ENCODE peak calls at places on chromosomes 1 and 21, in eight cellular contexts. N is H1, O is heart right ventricle, H is heart left ventricle, U is GM06990, L is body of pancreas, G is Panc1, M is psoas muscle. V is an unnamed sample.

GRCh38 chr1:77614037-77614436 is 68.4 kb downstream of the ZZZ3 start:
- DNase-seq in N (no peak), M (no peak), L (no peak), O (no peak), U (no peak), H (no peak), G (no peak), V (no peak)

GRCh38 chr1:2427976-2428375 is 15.6 kb upstream of the PEX10 start:
- DNase-seq in L (no peak), O (no peak), U (no peak), G (no peak), N (no peak), H (no peak), M (no peak), V (no peak)

GRCh38 chr1:224406216-224406615 is 28.4 kb downstream of the WDR26 start:
- DNase-seq in M (no peak), O (no peak), L (no peak), H (no peak), U (no peak), N (no peak), G (no peak), V (no peak)

GRCh38 chr1:7267493-7267892 is 482.2 kb downstream of the CAMTA1 start:
- DNase-seq in H (no peak), G (no peak), L (no peak), N (peak; percentile 7), U (no peak), O (no peak), M (no peak), V (no peak)

GRCh38 chr1:165841582-165842362 is 14.4 kb downstream of the UCK2 start:
- DNase-seq in N (no peak), L (no peak), G (no peak), M (no peak), U (no peak), O (no peak), H (no peak), V (no peak)

GRCh38 chr1:118122234-118123004 is 62.6 kb downstream of the SPAG17 start:
- DNase-seq in U (no peak), G (no peak), N (no peak), L (no peak), H (no peak), M (no peak), O (no peak), V (no peak)

GRCh38 chr1:198179556-198179981 is 22.8 kb downstream of the NEK7 start:
- DNase-seq in O (no peak), N (no peak), G (no peak), U (no peak), H (no peak), L (no peak), M (no peak), V (no peak)

GRCh38 chr1:6473156-6473555 is 7.2 kb upstream of the TNFRSF25 start:
- DNase-seq in M (no peak), O (no peak), N (no peak), L (no peak), U (no peak), G (no peak), H (no peak), V (no peak)

GRCh38 chr1:56378376-56379070 is 200.8 kb downstream of the PLPP3 start:
- DNase-seq in L (no peak), O (no peak), N (no peak), H (no peak), U (no peak), G (no peak), M (no peak), V (no peak)

GRCh38 chr1:80982831-80983230 is 817.9 kb upstream of the ADGRL2 start:
- DNase-seq in N (no peak), G (no peak), H (no peak), L (no peak), U (no peak), O (no peak), M (no peak), V (no peak)

GRCh38 chr1:89701746-89702241 is 68.9 kb downstream of the LRRC8C start:
- DNase-seq in U (no peak), G (no peak), N (no peak), L (no peak), M (no peak), H (no peak), O (peak; percentile 9), V (no peak)

GRCh38 chr1:200095057-200095577 is 67.6 kb downstream of the NR5A2 start:
- DNase-seq in G (no peak), L (no peak), U (no peak), O (no peak), N (no peak), M (no peak), H (no peak), V (no peak)

GRCh38 chr1:8397511-8397910 is 79.6 kb downstream of the SLC45A1 start:
- DNase-seq in N (no peak), L (no peak), M (no peak), G (no peak), O (no peak), U (peak; percentile 28), H (no peak), V (no peak)

GRCh38 chr1:18866314-18866713 is 6.9 kb upstream of the TAS1R2 start:
- DNase-seq in L (no peak), U (no peak), N (no peak), O (no peak), M (no peak), H (no peak), G (no peak), V (no peak)

GRCh38 chr1:233105225-233105624 is 154.8 kb downstream of the NTPCR start:
- DNase-seq in L (no peak), U (no peak), G (no peak), N (no peak), M (no peak), H (no peak), O (no peak), V (peak; percentile 47)

GRCh38 chr1:229563241-229563640 is 4.7 kb upstream of the ABCB10 start:
- DNase-seq in N (no peak), M (no peak), G (no peak), U (no peak), L (no peak), O (no peak), H (no peak), V (no peak)

GRCh38 chr1:50681931-50682330 is 258.7 kb upstream of the DMRTA2 start:
- DNase-seq in H (no peak), M (no peak), N (no peak), G (no peak), O (no peak), L (no peak), U (no peak), V (no peak)

GRCh38 chr21:41024341-41025056 is 143.5 kb upstream of the BACE2 start:
- DNase-seq in U (no peak), L (peak; percentile 37), G (no peak), M (peak; percentile 24), O (no peak), H (no peak), N (no peak), V (no peak)

GRCh38 chr1:30447701-30448100 is 275.7 kb downstream of the MATN1 start:
- DNase-seq in H (no peak), L (no peak), U (no peak), N (peak; percentile 22), M (no peak), G (no peak), O (no peak), V (no peak)

GRCh38 chr21:34213959-34214358 is 140.6 kb downstream of the MRPS6 start:
- DNase-seq in H (no peak), L (no peak), G (no peak), N (no peak), M (no peak), O (no peak), U (no peak), V (no peak)
- H3K4me3 ChIP-seq in H (no peak overlapping the region), L (no peak overlapping the region), G (no peak overlapping the region), N (no peak overlapping the region), M (no peak overlapping the region), O (no peak overlapping the region), U (no peak overlapping the region), V (no peak overlapping the region)

GRCh38 chr1:16900771-16901170 is 5.0 kb downstream of the RNU1-2 start:
- DNase-seq in L (no peak), H (no peak), U (no peak), M (no peak), G (no peak), O (no peak), N (no peak), V (no peak)
- TF ChIP-seq CTCF in L (no peak), H (peak; percentile 12), U (peak; percentile 58), M (no peak), G (no peak), O (no peak), N (no peak), V (peak; percentile 44)

GRCh38 chr1:180501865-180502360 is 464 bp downstream of the ACBD6 start:
- DNase-seq in N (no peak), U (no peak), L (peak; percentile 57), H (no peak), G (no peak), O (no peak), M (no peak), V (no peak)

GRCh38 chr1:180494370-180494769 is 8.0 kb downstream of the ACBD6 start:
- DNase-seq in O (no peak), L (no peak), U (no peak), G (no peak), H (no peak), M (no peak), N (no peak), V (no peak)

GRCh38 chr1:180502361-180503273 is at the start of gene ACBD6:
- DNase-seq in N (peak; percentile 95), H (peak; percentile 82), U (peak; percentile 93), O (peak; percentile 80), L (peak; percentile 82), M (peak; percentile 86), G (peak; percentile 52), V (no peak)

GRCh38 chr1:180500689-180501088 is 1.7 kb downstream of the ACBD6 start:
- DNase-seq in U (no peak), G (no peak), M (no peak), O (no peak), L (no peak), H (no peak), N (no peak), V (no peak)

DNA sequence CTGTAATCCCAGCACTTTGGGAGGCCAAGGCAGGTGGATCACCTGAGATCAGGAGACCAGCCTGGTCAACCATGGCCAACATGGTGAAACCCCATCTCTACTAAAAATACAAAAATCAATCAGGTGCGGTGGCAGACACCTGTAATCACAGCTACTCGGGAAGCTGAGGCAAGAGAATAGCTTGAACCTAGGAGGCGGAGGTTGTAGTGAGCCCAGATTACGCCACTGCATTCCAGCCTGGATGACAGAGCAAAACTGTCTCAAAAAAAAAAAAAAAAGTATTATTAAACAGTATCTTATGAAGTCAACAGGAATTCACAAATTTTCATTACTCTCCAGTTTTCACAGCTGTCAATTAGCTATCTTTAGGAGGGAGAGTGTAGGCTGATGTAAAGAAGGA is 3.8 kb downstream of the ACBD6 start:
- DNase-seq in L (no peak), N (no peak), G (no peak), U (no peak), O (no peak), M (no peak), H (no peak), V (no peak)
- H3K36me3 ChIP-seq in L (no peaks in the 10 kb centered on the region), N (peaks cover 2% of the 10 kb centered on the region), G (peaks cover 15% of the 10 kb centered on the region), U (no peaks in the 10 kb centered on the region), O (peaks cover 15% of the 10 kb centered on the region), M (peaks cover 3% of the 10 kb centered on the region), H (peaks cover 27% of the 10 kb centered on the region), V (no peaks in the 10 kb centered on the region)

DNA sequence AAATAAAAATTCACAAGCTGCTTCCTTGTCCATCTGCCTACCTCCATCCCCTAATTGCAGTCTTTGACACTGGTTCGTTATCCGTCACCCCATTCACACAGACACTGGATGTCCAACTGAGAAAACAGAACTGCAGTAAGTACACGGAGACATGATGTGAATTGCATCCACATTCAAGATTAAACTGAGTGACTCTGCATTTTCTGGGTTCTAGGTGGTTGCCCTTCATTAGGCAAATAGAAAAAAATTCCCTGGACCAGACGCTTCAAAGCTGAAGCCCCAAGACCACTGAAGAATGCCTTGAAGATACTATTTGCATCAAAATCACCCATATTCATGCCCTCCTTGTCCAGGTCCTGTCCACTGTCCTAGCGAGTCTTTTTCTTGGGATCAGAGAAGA is 7.9 kb upstream of the ALG6 start:
- DNase-seq in N (no peak), O (no peak), L (no peak), H (no peak), U (no peak), M (no peak), G (no peak), V (no peak)
- H3K4me3 ChIP-seq in N (no peak overlapping the region), O (no peak overlapping the region), L (no peak overlapping the region), H (no peak overlapping the region), U (no peak overlapping the region), M (no peak overlapping the region), G (no peak overlapping the region), V (no peak overlapping the region)

V was measured in BJ.